ENCODE peak calls at places on chromosome 15, in eight cellular contexts. One of them, this sample, is unnamed.

GRCh38 chr15:31398677-31399260 is 72.1 kb downstream of the KLF13 start:
- DNase-seq in epithelial cell of proximal tubule: no peak
- DNase-seq in MV-4-11: no peak
- DNase-seq in stimulated activated CD8-positive, alpha-beta memory T cell treated with anti-CD3 and anti-CD28 coated beads, Interleukin-4, amount 100 ng/mL, for 48 hours: no peak
- DNase-seq in NCI-H510A treated with DMSO at 0.1 percent for 48 hours: peak; percentile 14
- DNase-seq in small intestine: peak; percentile 67
- DNase-seq in M059J: peak; percentile 24
- DNase-seq in EH: no peak
- DNase-seq in this sample: no peak

GRCh38 chr15:79035111-79035601 is 55.4 kb downstream of the RASGRF1 start:
- DNase-seq in epithelial cell of proximal tubule: no peak
- DNase-seq in EH: peak; percentile 23
- DNase-seq in M059J: no peak
- DNase-seq in MV-4-11: no peak
- DNase-seq in small intestine: no peak
- DNase-seq in stimulated activated CD8-positive, alpha-beta memory T cell treated with anti-CD3 and anti-CD28 coated beads, Interleukin-4, amount 100 ng/mL, for 48 hours: no peak
- DNase-seq in NCI-H510A treated with DMSO at 0.1 percent for 48 hours: no peak
- DNase-seq in this sample: no peak

GRCh38 chr15:55998478-55998877 is 5.1 kb upstream of the NEDD4 start:
- DNase-seq in EH: peak; percentile 20
- DNase-seq in small intestine: no peak
- DNase-seq in M059J: peak; percentile 58
- DNase-seq in stimulated activated CD8-positive, alpha-beta memory T cell treated with anti-CD3 and anti-CD28 coated beads, Interleukin-4, amount 100 ng/mL, for 48 hours: no peak
- DNase-seq in epithelial cell of proximal tubule: no peak
- DNase-seq in MV-4-11: no peak
- DNase-seq in NCI-H510A treated with DMSO at 0.1 percent for 48 hours: no peak
- DNase-seq in this sample: no peak

GRCh38 chr15:67838789-67839332 is 984 bp downstream of the RNU6-1 start:
- DNase-seq in MV-4-11: peak; percentile 51
- DNase-seq in M059J: peak; percentile 66
- DNase-seq in stimulated activated CD8-positive, alpha-beta memory T cell treated with anti-CD3 and anti-CD28 coated beads, Interleukin-4, amount 100 ng/mL, for 48 hours: no peak
- DNase-seq in EH: peak; percentile 21
- DNase-seq in NCI-H510A treated with DMSO at 0.1 percent for 48 hours: peak; percentile 38
- DNase-seq in epithelial cell of proximal tubule: no peak
- DNase-seq in small intestine: peak; percentile 62
- DNase-seq in this sample: no peak

GRCh38 chr15:78056714-78057269 is 20.7 kb downstream of the TBC1D2B start:
- DNase-seq in MV-4-11: peak; percentile 81
- DNase-seq in EH: peak; percentile 50
- DNase-seq in M059J: peak; percentile 42
- DNase-seq in small intestine: no peak
- DNase-seq in NCI-H510A treated with DMSO at 0.1 percent for 48 hours: no peak
- DNase-seq in epithelial cell of proximal tubule: no peak
- DNase-seq in stimulated activated CD8-positive, alpha-beta memory T cell treated with anti-CD3 and anti-CD28 coated beads, Interleukin-4, amount 100 ng/mL, for 48 hours: no peak
- DNase-seq in this sample: no peak

GRCh38 chr15:92457642-92458041 is 64.0 kb downstream of the ST8SIA2 start:
- DNase-seq in M059J: no peak
- DNase-seq in small intestine: no peak
- DNase-seq in stimulated activated CD8-positive, alpha-beta memory T cell treated with anti-CD3 and anti-CD28 coated beads, Interleukin-4, amount 100 ng/mL, for 48 hours: no peak
- DNase-seq in EH: no peak
- DNase-seq in MV-4-11: no peak
- DNase-seq in NCI-H510A treated with DMSO at 0.1 percent for 48 hours: peak; percentile 4
- DNase-seq in epithelial cell of proximal tubule: no peak
- DNase-seq in this sample: no peak

GRCh38 chr15:83837946-83838571 is 184.1 kb downstream of the ADAMTSL3 start:
- DNase-seq in epithelial cell of proximal tubule: no peak
- DNase-seq in M059J: peak; percentile 8
- DNase-seq in small intestine: no peak
- DNase-seq in NCI-H510A treated with DMSO at 0.1 percent for 48 hours: no peak
- DNase-seq in EH: no peak
- DNase-seq in MV-4-11: peak; percentile 12
- DNase-seq in stimulated activated CD8-positive, alpha-beta memory T cell treated with anti-CD3 and anti-CD28 coated beads, Interleukin-4, amount 100 ng/mL, for 48 hours: peak; percentile 24
- DNase-seq in this sample: no peak

GRCh38 chr15:57312006-57312322 is 64.3 kb upstream of the CGNL1 start:
- DNase-seq in small intestine: no peak
- DNase-seq in MV-4-11: no peak
- DNase-seq in stimulated activated CD8-positive, alpha-beta memory T cell treated with anti-CD3 and anti-CD28 coated beads, Interleukin-4, amount 100 ng/mL, for 48 hours: no peak
- DNase-seq in M059J: no peak
- DNase-seq in epithelial cell of proximal tubule: no peak
- DNase-seq in EH: no peak
- DNase-seq in NCI-H510A treated with DMSO at 0.1 percent for 48 hours: no peak
- DNase-seq in this sample: no peak

GRCh38 chr15:27438403-27439375 is 467.7 kb downstream of the GABRG3 start:
- DNase-seq in EH: no peak
- DNase-seq in MV-4-11: no peak
- DNase-seq in epithelial cell of proximal tubule: no peak
- DNase-seq in NCI-H510A treated with DMSO at 0.1 percent for 48 hours: no peak
- DNase-seq in stimulated activated CD8-positive, alpha-beta memory T cell treated with anti-CD3 and anti-CD28 coated beads, Interleukin-4, amount 100 ng/mL, for 48 hours: no peak
- DNase-seq in small intestine: no peak
- DNase-seq in M059J: no peak
- DNase-seq in this sample: no peak

GRCh38 chr15:58419803-58420524 is 11.8 kb upstream of the LIPC start:
- DNase-seq in epithelial cell of proximal tubule: no peak
- DNase-seq in MV-4-11: no peak
- DNase-seq in NCI-H510A treated with DMSO at 0.1 percent for 48 hours: no peak
- DNase-seq in M059J: no peak
- DNase-seq in small intestine: no peak
- DNase-seq in stimulated activated CD8-positive, alpha-beta memory T cell treated with anti-CD3 and anti-CD28 coated beads, Interleukin-4, amount 100 ng/mL, for 48 hours: no peak
- DNase-seq in EH: no peak
- DNase-seq in this sample: no peak

GRCh38 chr15:25763954-25764353 is 99.2 kb downstream of the ATP10A start:
- DNase-seq in M059J: no peak
- DNase-seq in epithelial cell of proximal tubule: no peak
- DNase-seq in small intestine: no peak
- DNase-seq in stimulated activated CD8-positive, alpha-beta memory T cell treated with anti-CD3 and anti-CD28 coated beads, Interleukin-4, amount 100 ng/mL, for 48 hours: no peak
- DNase-seq in EH: no peak
- DNase-seq in NCI-H510A treated with DMSO at 0.1 percent for 48 hours: no peak
- DNase-seq in MV-4-11: no peak
- DNase-seq in this sample: no peak

GRCh38 chr15:32035285-32035684 is 5.0 kb downstream of the CHRNA7 start:
- DNase-seq in MV-4-11: no peak
- DNase-seq in EH: no peak
- DNase-seq in epithelial cell of proximal tubule: no peak
- DNase-seq in M059J: no peak
- DNase-seq in NCI-H510A treated with DMSO at 0.1 percent for 48 hours: no peak
- DNase-seq in stimulated activated CD8-positive, alpha-beta memory T cell treated with anti-CD3 and anti-CD28 coated beads, Interleukin-4, amount 100 ng/mL, for 48 hours: no peak
- DNase-seq in small intestine: no peak
- DNase-seq in this sample: no peak

GRCh38 chr15:91135201-91136130 is 35.4 kb downstream of the SV2B start:
- DNase-seq in M059J: no peak
- DNase-seq in stimulated activated CD8-positive, alpha-beta memory T cell treated with anti-CD3 and anti-CD28 coated beads, Interleukin-4, amount 100 ng/mL, for 48 hours: no peak
- DNase-seq in MV-4-11: no peak
- DNase-seq in small intestine: no peak
- DNase-seq in epithelial cell of proximal tubule: peak; percentile 74
- DNase-seq in NCI-H510A treated with DMSO at 0.1 percent for 48 hours: peak; percentile 27
- DNase-seq in EH: no peak
- DNase-seq in this sample: no peak

GRCh38 chr15:92304239-92304975 is 89.3 kb upstream of the ST8SIA2 start:
- DNase-seq in MV-4-11: no peak
- DNase-seq in NCI-H510A treated with DMSO at 0.1 percent for 48 hours: no peak
- DNase-seq in EH: no peak
- DNase-seq in small intestine: no peak
- DNase-seq in M059J: no peak
- DNase-seq in epithelial cell of proximal tubule: no peak
- DNase-seq in stimulated activated CD8-positive, alpha-beta memory T cell treated with anti-CD3 and anti-CD28 coated beads, Interleukin-4, amount 100 ng/mL, for 48 hours: no peak
- DNase-seq in this sample: no peak

GRCh38 chr15:95247068-95247984 is 1016.0 kb downstream of the MCTP2 start:
- DNase-seq in small intestine: no peak
- DNase-seq in epithelial cell of proximal tubule: peak; percentile 88
- DNase-seq in stimulated activated CD8-positive, alpha-beta memory T cell treated with anti-CD3 and anti-CD28 coated beads, Interleukin-4, amount 100 ng/mL, for 48 hours: no peak
- DNase-seq in EH: peak; percentile 98
- DNase-seq in M059J: peak; percentile 98
- DNase-seq in MV-4-11: no peak
- DNase-seq in NCI-H510A treated with DMSO at 0.1 percent for 48 hours: no peak
- DNase-seq in this sample: peak; percentile 86

GRCh38 chr15:75775296-75776074 is 62.8 kb upstream of the CSPG4 start:
- DNase-seq in M059J: peak; percentile 21
- DNase-seq in NCI-H510A treated with DMSO at 0.1 percent for 48 hours: no peak
- DNase-seq in epithelial cell of proximal tubule: no peak
- DNase-seq in stimulated activated CD8-positive, alpha-beta memory T cell treated with anti-CD3 and anti-CD28 coated beads, Interleukin-4, amount 100 ng/mL, for 48 hours: no peak
- DNase-seq in small intestine: peak; percentile 40
- DNase-seq in EH: no peak
- DNase-seq in MV-4-11: no peak
- DNase-seq in this sample: no peak

GRCh38 chr15:70584838-70585706 is 178.3 kb downstream of the UACA start:
- DNase-seq in stimulated activated CD8-positive, alpha-beta memory T cell treated with anti-CD3 and anti-CD28 coated beads, Interleukin-4, amount 100 ng/mL, for 48 hours: peak; percentile 61
- DNase-seq in epithelial cell of proximal tubule: no peak
- DNase-seq in small intestine: peak; percentile 34
- DNase-seq in NCI-H510A treated with DMSO at 0.1 percent for 48 hours: peak; percentile 14
- DNase-seq in MV-4-11: no peak
- DNase-seq in M059J: peak; percentile 88
- DNase-seq in EH: peak; percentile 57
- DNase-seq in this sample: no peak

GRCh38 chr15:90266485-90266884 is 1.0 kb downstream of the NGRN start:
- DNase-seq in stimulated activated CD8-positive, alpha-beta memory T cell treated with anti-CD3 and anti-CD28 coated beads, Interleukin-4, amount 100 ng/mL, for 48 hours: peak; percentile 47
- DNase-seq in small intestine: peak; percentile 38
- DNase-seq in EH: peak; percentile 44
- DNase-seq in epithelial cell of proximal tubule: no peak
- DNase-seq in NCI-H510A treated with DMSO at 0.1 percent for 48 hours: no peak
- DNase-seq in M059J: peak; percentile 21
- DNase-seq in MV-4-11: peak; percentile 10
- DNase-seq in this sample: no peak

GRCh38 chr15:73564255-73564654 is 68.9 kb downstream of the NPTN start:
- DNase-seq in small intestine: no peak
- DNase-seq in M059J: peak; percentile 85
- DNase-seq in MV-4-11: peak; percentile 90
- DNase-seq in NCI-H510A treated with DMSO at 0.1 percent for 48 hours: no peak
- DNase-seq in epithelial cell of proximal tubule: peak; percentile 31
- DNase-seq in EH: peak; percentile 70
- DNase-seq in stimulated activated CD8-positive, alpha-beta memory T cell treated with anti-CD3 and anti-CD28 coated beads, Interleukin-4, amount 100 ng/mL, for 48 hours: no peak
- DNase-seq in this sample: no peak

GRCh38 chr15:49692514-49693090 is 71.8 kb downstream of the DTWD1 start:
- DNase-seq in epithelial cell of proximal tubule: no peak
- DNase-seq in small intestine: no peak
- DNase-seq in NCI-H510A treated with DMSO at 0.1 percent for 48 hours: no peak
- DNase-seq in M059J: no peak
- DNase-seq in stimulated activated CD8-positive, alpha-beta memory T cell treated with anti-CD3 and anti-CD28 coated beads, Interleukin-4, amount 100 ng/mL, for 48 hours: no peak
- DNase-seq in EH: peak; percentile 20
- DNase-seq in MV-4-11: peak; percentile 38
- DNase-seq in this sample: no peak

GRCh38 chr15:64894395-64895056 is 17.2 kb upstream of the ANKDD1A start:
- DNase-seq in M059J: no peak
- DNase-seq in EH: no peak
- DNase-seq in MV-4-11: no peak
- DNase-seq in NCI-H510A treated with DMSO at 0.1 percent for 48 hours: peak; percentile 6
- DNase-seq in small intestine: peak; percentile 64
- DNase-seq in epithelial cell of proximal tubule: no peak
- DNase-seq in stimulated activated CD8-positive, alpha-beta memory T cell treated with anti-CD3 and anti-CD28 coated beads, Interleukin-4, amount 100 ng/mL, for 48 hours: peak; percentile 82
- DNase-seq in this sample: no peak

GRCh38 chr15:35499723-35500122 is 46.2 kb downstream of the DPH6 start:
- DNase-seq in M059J: no peak
- DNase-seq in MV-4-11: no peak
- DNase-seq in epithelial cell of proximal tubule: no peak
- DNase-seq in NCI-H510A treated with DMSO at 0.1 percent for 48 hours: no peak
- DNase-seq in stimulated activated CD8-positive, alpha-beta memory T cell treated with anti-CD3 and anti-CD28 coated beads, Interleukin-4, amount 100 ng/mL, for 48 hours: no peak
- DNase-seq in small intestine: no peak
- DNase-seq in EH: no peak
- DNase-seq in this sample: no peak

GRCh38 chr15:36507458-36507857 is 72.0 kb upstream of the CDIN1 start:
- DNase-seq in NCI-H510A treated with DMSO at 0.1 percent for 48 hours: no peak
- DNase-seq in small intestine: no peak
- DNase-seq in stimulated activated CD8-positive, alpha-beta memory T cell treated with anti-CD3 and anti-CD28 coated beads, Interleukin-4, amount 100 ng/mL, for 48 hours: no peak
- DNase-seq in EH: no peak
- DNase-seq in epithelial cell of proximal tubule: no peak
- DNase-seq in MV-4-11: no peak
- DNase-seq in M059J: no peak
- DNase-seq in this sample: no peak

GRCh38 chr15:62783303-62783957 is 259.1 kb upstream of the TPM1 start:
- DNase-seq in epithelial cell of proximal tubule: no peak
- DNase-seq in small intestine: no peak
- DNase-seq in MV-4-11: no peak
- DNase-seq in M059J: peak; percentile 91
- DNase-seq in EH: peak; percentile 90
- DNase-seq in NCI-H510A treated with DMSO at 0.1 percent for 48 hours: no peak
- DNase-seq in stimulated activated CD8-positive, alpha-beta memory T cell treated with anti-CD3 and anti-CD28 coated beads, Interleukin-4, amount 100 ng/mL, for 48 hours: no peak
- DNase-seq in this sample: peak; percentile 59

GRCh38 chr15:27222479-27222878 is 251.5 kb downstream of the GABRG3 start:
- DNase-seq in NCI-H510A treated with DMSO at 0.1 percent for 48 hours: no peak
- DNase-seq in epithelial cell of proximal tubule: peak; percentile 90
- DNase-seq in MV-4-11: no peak
- DNase-seq in small intestine: peak; percentile 5
- DNase-seq in stimulated activated CD8-positive, alpha-beta memory T cell treated with anti-CD3 and anti-CD28 coated beads, Interleukin-4, amount 100 ng/mL, for 48 hours: no peak
- DNase-seq in M059J: no peak
- DNase-seq in EH: no peak
- DNase-seq in this sample: no peak

GRCh38 chr15:40845511-40846284 is 1.9 kb downstream of the SPINT1 start:
- DNase-seq in NCI-H510A treated with DMSO at 0.1 percent for 48 hours: peak; percentile 68
- DNase-seq in M059J: peak; percentile 50
- DNase-seq in small intestine: peak; percentile 96
- DNase-seq in EH: no peak
- DNase-seq in stimulated activated CD8-positive, alpha-beta memory T cell treated with anti-CD3 and anti-CD28 coated beads, Interleukin-4, amount 100 ng/mL, for 48 hours: no peak
- DNase-seq in MV-4-11: no peak
- DNase-seq in epithelial cell of proximal tubule: no peak
- DNase-seq in this sample: no peak

GRCh38 chr15:25525741-25526140 is 86.9 kb upstream of the UBE3A start:
- DNase-seq in small intestine: no peak
- DNase-seq in EH: no peak
- DNase-seq in MV-4-11: no peak
- DNase-seq in stimulated activated CD8-positive, alpha-beta memory T cell treated with anti-CD3 and anti-CD28 coated beads, Interleukin-4, amount 100 ng/mL, for 48 hours: no peak
- DNase-seq in epithelial cell of proximal tubule: no peak
- DNase-seq in M059J: no peak
- DNase-seq in NCI-H510A treated with DMSO at 0.1 percent for 48 hours: no peak
- DNase-seq in this sample: no peak

GRCh38 chr15:49075876-49076275 is 29.6 kb upstream of the SECISBP2L start:
- DNase-seq in MV-4-11: peak; percentile 86
- DNase-seq in EH: no peak
- DNase-seq in small intestine: no peak
- DNase-seq in NCI-H510A treated with DMSO at 0.1 percent for 48 hours: no peak
- DNase-seq in M059J: no peak
- DNase-seq in epithelial cell of proximal tubule: no peak
- DNase-seq in stimulated activated CD8-positive, alpha-beta memory T cell treated with anti-CD3 and anti-CD28 coated beads, Interleukin-4, amount 100 ng/mL, for 48 hours: no peak
- DNase-seq in this sample: no peak

GRCh38 chr15:77508541-77509505 is 88.1 kb downstream of the HMG20A start:
- DNase-seq in EH: peak; percentile 8
- DNase-seq in NCI-H510A treated with DMSO at 0.1 percent for 48 hours: no peak
- DNase-seq in epithelial cell of proximal tubule: no peak
- DNase-seq in stimulated activated CD8-positive, alpha-beta memory T cell treated with anti-CD3 and anti-CD28 coated beads, Interleukin-4, amount 100 ng/mL, for 48 hours: no peak
- DNase-seq in MV-4-11: peak; percentile 33
- DNase-seq in M059J: peak; percentile 34
- DNase-seq in small intestine: no peak
- DNase-seq in this sample: no peak

GRCh38 chr15:83155937-83156336 is 48.5 kb downstream of the TM6SF1 start:
- DNase-seq in epithelial cell of proximal tubule: no peak
- DNase-seq in small intestine: no peak
- DNase-seq in EH: no peak
- DNase-seq in NCI-H510A treated with DMSO at 0.1 percent for 48 hours: no peak
- DNase-seq in M059J: no peak
- DNase-seq in MV-4-11: no peak
- DNase-seq in stimulated activated CD8-positive, alpha-beta memory T cell treated with anti-CD3 and anti-CD28 coated beads, Interleukin-4, amount 100 ng/mL, for 48 hours: no peak
- DNase-seq in this sample: no peak

GRCh38 chr15:69129026-69129385 is 31.4 kb upstream of the GLCE start:
- DNase-seq in M059J: peak; percentile 19
- DNase-seq in NCI-H510A treated with DMSO at 0.1 percent for 48 hours: no peak
- DNase-seq in EH: no peak
- DNase-seq in small intestine: no peak
- DNase-seq in MV-4-11: no peak
- DNase-seq in stimulated activated CD8-positive, alpha-beta memory T cell treated with anti-CD3 and anti-CD28 coated beads, Interleukin-4, amount 100 ng/mL, for 48 hours: no peak
- DNase-seq in epithelial cell of proximal tubule: no peak
- DNase-seq in this sample: no peak

GRCh38 chr15:74174216-74174965 is 881 bp downstream of the ISLR start:
- DNase-seq in MV-4-11: no peak
- DNase-seq in EH: no peak
- DNase-seq in M059J: no peak
- DNase-seq in small intestine: no peak
- DNase-seq in stimulated activated CD8-positive, alpha-beta memory T cell treated with anti-CD3 and anti-CD28 coated beads, Interleukin-4, amount 100 ng/mL, for 48 hours: no peak
- DNase-seq in NCI-H510A treated with DMSO at 0.1 percent for 48 hours: no peak
- DNase-seq in epithelial cell of proximal tubule: no peak
- DNase-seq in this sample: peak; percentile 87

GRCh38 chr15:92796163-92796611 is 103.9 kb upstream of the CHD2 start:
- DNase-seq in EH: no peak
- DNase-seq in NCI-H510A treated with DMSO at 0.1 percent for 48 hours: no peak
- DNase-seq in MV-4-11: no peak
- DNase-seq in stimulated activated CD8-positive, alpha-beta memory T cell treated with anti-CD3 and anti-CD28 coated beads, Interleukin-4, amount 100 ng/mL, for 48 hours: no peak
- DNase-seq in small intestine: no peak
- DNase-seq in epithelial cell of proximal tubule: no peak
- DNase-seq in M059J: no peak
- DNase-seq in this sample: no peak

GRCh38 chr15:59413577-59413976 is 24.4 kb upstream of the FAM81A start:
- DNase-seq in epithelial cell of proximal tubule: no peak
- DNase-seq in small intestine: no peak
- DNase-seq in NCI-H510A treated with DMSO at 0.1 percent for 48 hours: no peak
- DNase-seq in M059J: no peak
- DNase-seq in stimulated activated CD8-positive, alpha-beta memory T cell treated with anti-CD3 and anti-CD28 coated beads, Interleukin-4, amount 100 ng/mL, for 48 hours: no peak
- DNase-seq in EH: no peak
- DNase-seq in MV-4-11: no peak
- DNase-seq in this sample: no peak